ENCODE peak calls at places on chromosomes 6 and 20, in six cellular contexts. D is endodermal cell; P is psoas muscle; S is CD8-positive, alpha-beta memory T cell; A is H1; Z is suprapubic skin. U is an unnamed sample.

GRCh38 chr20:19935842-19936241 is 81.3 kb upstream of the NAA20 start:
- DNase-seq in S (no peak), D (no peak), Z (no peak), A (no peak), P (no peak), U (no peak)

GRCh38 chr6:42403415-42403814 is 48.3 kb downstream of the TRERF1 start:
- DNase-seq in Z (no peak), S (no peak), A (no peak), P (no peak), D (no peak), U (no peak)

GRCh38 chr6:161545741-161546140 is 271.9 kb upstream of the AGPAT4 start:
- DNase-seq in A (no peak), Z (no peak), D (no peak), S (no peak), P (no peak), U (no peak)

GRCh38 chr6:50586074-50586473 is 127.3 kb upstream of the TFAP2D start:
- DNase-seq in S (no peak), A (no peak), D (no peak), P (no peak), Z (no peak), U (no peak)

GRCh38 chr6:16205377-16206144 is 32.8 kb upstream of the GMPR start:
- DNase-seq in D (no peak), Z (no peak), P (no peak), A (no peak), S (no peak), U (no peak)

GRCh38 chr6:135627092-135627715 is 129.7 kb upstream of the AHI1 start:
- DNase-seq in P (no peak), A (no peak), D (no peak), Z (no peak), S (no peak), U (no peak)

GRCh38 chr6:134622382-134623173 is 304.7 kb upstream of the SGK1 start:
- DNase-seq in S (no peak), Z (no peak), D (no peak), P (no peak), A (no peak), U (no peak)

GRCh38 chr20:9068896-9069663 is at the start of gene PLCB4:
- DNase-seq in P (peak; percentile 56), D (peak; percentile 79), Z (peak; percentile 85), S (no peak), A (peak; percentile 71), U (peak; percentile 19)

GRCh38 chr6:91633374-91634184 is 1046.7 kb upstream of the MAP3K7 start:
- DNase-seq in D (no peak), Z (no peak), A (no peak), P (no peak), S (no peak), U (no peak)

GRCh38 chr6:165678429-165678828 is 15.4 kb upstream of the PDE10A start:
- DNase-seq in P (no peak), A (no peak), Z (no peak), S (no peak), D (no peak), U (no peak)

GRCh38 chr6:82589509-82590206 is 226.0 kb downstream of the TPBG start:
- DNase-seq in A (peak; percentile 52), D (peak; percentile 75), P (no peak), S (no peak), Z (no peak), U (no peak)

GRCh38 chr6:10415593-10416480 is 963 bp upstream of the TFAP2A start:
- DNase-seq in A (no peak), P (no peak), D (no peak), S (no peak), Z (no peak), U (no peak)

GRCh38 chr6:43990627-43991619 is 136.3 kb downstream of the MRPL14 start:
- DNase-seq in Z (no peak), D (no peak), S (no peak), P (no peak), A (no peak), U (no peak)

GRCh38 chr20:43904778-43905177 is 9.9 kb upstream of the TOX2 start:
- DNase-seq in A (no peak), D (no peak), S (no peak), Z (no peak), P (no peak), U (no peak)

GRCh38 chr6:85404497-85405174 is 45.2 kb upstream of the NT5E start:
- DNase-seq in Z (no peak), A (no peak), P (no peak), D (no peak), S (no peak), U (no peak)

GRCh38 chr20:37596890-37597539 is 69.3 kb upstream of the BLCAP start:
- DNase-seq in A (no peak), S (no peak), D (no peak), Z (no peak), P (no peak), U (no peak)

GRCh38 chr6:74631558-74631957 is 574.3 kb downstream of the COL12A1 start:
- DNase-seq in D (no peak), A (no peak), P (no peak), S (no peak), Z (no peak), U (no peak)

GRCh38 chr6:6806793-6807518 is 218.4 kb downstream of the LY86 start:
- DNase-seq in Z (no peak), P (no peak), A (no peak), D (peak; percentile 21), S (no peak), U (no peak)

GRCh38 chr20:57260959-57261357 is 5.5 kb downstream of the BMP7 start:
- DNase-seq in Z (no peak), D (no peak), P (no peak), S (no peak), A (no peak), U (no peak)

GRCh38 chr6:151451950-151452749 is at the start of gene RMND1:
- DNase-seq in Z (peak; percentile 100), A (peak; percentile 98), D (peak; percentile 100), S (peak; percentile 99), P (peak; percentile 100), U (peak; percentile 99)

GRCh38 chr6:5956939-5957338 is 49.8 kb downstream of the NRN1 start:
- DNase-seq in S (no peak), D (peak; percentile 61), P (no peak), Z (no peak), A (no peak), U (no peak)

GRCh38 chr6:37679539-37680476 is 17.9 kb downstream of the MDGA1 start:
- DNase-seq in Z (no peak), A (no peak), D (peak; percentile 78), P (no peak), S (no peak), U (no peak)

GRCh38 chr20:21156266-21156665 is 30.4 kb downstream of the KIZ start:
- DNase-seq in D (no peak), Z (no peak), S (no peak), A (no peak), P (no peak), U (no peak)

GRCh38 chr6:167849846-167850459 is 23.2 kb downstream of the AFDN start:
- DNase-seq in D (peak; percentile 67), S (no peak), P (no peak), A (no peak), Z (no peak), U (no peak)

GRCh38 chr6:46190889-46191288 is 20.1 kb upstream of the ENPP5 start:
- DNase-seq in A (no peak), Z (no peak), S (no peak), D (no peak), P (no peak), U (no peak)

GRCh38 chr6:127590344-127590743 is 13.4 kb downstream of the C6orf58 start:
- DNase-seq in S (no peak), Z (no peak), A (no peak), D (no peak), P (no peak), U (no peak)

GRCh38 chr20:50425076-50425475 is 85.1 kb upstream of the PTPN1 start:
- DNase-seq in S (no peak), P (peak; percentile 76), A (no peak), Z (no peak), D (peak; percentile 62), U (no peak)

GRCh38 chr6:52647199-52647598 is 23.7 kb upstream of the TMEM14A start:
- DNase-seq in S (no peak), Z (no peak), D (no peak), P (no peak), A (no peak), U (no peak)

GRCh38 chr20:7379621-7380220 is 560.5 kb downstream of the HAO1 start:
- DNase-seq in A (no peak), S (no peak), Z (no peak), P (no peak), D (no peak), U (no peak)

GRCh38 chr6:107977283-107977682 is 19.3 kb upstream of the SEC63 start:
- DNase-seq in A (no peak), P (no peak), S (no peak), D (no peak), Z (no peak), U (no peak)

GRCh38 chr6:143823463-143824006 is 19.6 kb upstream of the LTV1 start:
- DNase-seq in A (no peak), D (no peak), Z (no peak), P (no peak), S (no peak), U (no peak)

DNA sequence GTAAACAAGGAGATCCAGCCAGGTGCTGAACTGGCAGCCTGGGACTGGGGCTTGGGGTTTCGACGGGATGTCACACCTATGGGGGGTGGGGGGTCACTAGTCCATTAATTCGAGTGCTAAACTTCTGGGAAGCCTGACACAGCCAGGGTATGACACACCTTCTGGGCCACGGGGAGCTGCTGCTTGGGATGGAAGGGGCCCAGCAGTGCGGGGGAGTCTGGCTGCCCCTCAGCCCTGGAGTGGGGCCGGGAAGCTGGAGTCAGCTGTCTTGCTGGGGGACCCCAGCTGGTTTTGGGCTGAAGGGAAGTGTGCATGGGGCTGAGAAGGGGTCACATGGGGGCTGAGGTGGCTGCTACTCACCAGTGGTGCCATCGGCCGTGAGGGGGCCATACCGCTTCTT is 27.5 kb downstream of the TNXB start:
- DNase-seq in S (no peak), Z (no peak), A (no peak), P (peak; percentile 57), D (no peak), U (no peak)
- H3K27ac ChIP-seq in S (no peak overlapping the region), Z (peak overlapping the region; percentile 78), A (no peak overlapping the region), P (peak overlapping the region; percentile 23), D (no peak overlapping the region), U (no peak overlapping the region)

GRCh38 chr6:87330961-87331360 is 1.9 kb upstream of the GJB7 start:
- DNase-seq in S (no peak), Z (no peak), P (no peak), A (no peak), D (no peak), U (no peak)
- H3K27ac ChIP-seq in S (no peak overlapping the region), Z (no peak overlapping the region), P (no peak overlapping the region), A (no peak overlapping the region), D (no peak overlapping the region), U (no peak overlapping the region)

GRCh38 chr6:158413028-158413427 is 100.8 kb downstream of the TULP4 start:
- DNase-seq in A (no peak), D (no peak), P (no peak), Z (no peak), S (no peak), U (no peak)
- H3K27ac ChIP-seq in A (no peak overlapping the region), D (no peak overlapping the region), P (no peak overlapping the region), Z (no peak overlapping the region), S (no peak overlapping the region), U (no peak overlapping the region)

DNA sequence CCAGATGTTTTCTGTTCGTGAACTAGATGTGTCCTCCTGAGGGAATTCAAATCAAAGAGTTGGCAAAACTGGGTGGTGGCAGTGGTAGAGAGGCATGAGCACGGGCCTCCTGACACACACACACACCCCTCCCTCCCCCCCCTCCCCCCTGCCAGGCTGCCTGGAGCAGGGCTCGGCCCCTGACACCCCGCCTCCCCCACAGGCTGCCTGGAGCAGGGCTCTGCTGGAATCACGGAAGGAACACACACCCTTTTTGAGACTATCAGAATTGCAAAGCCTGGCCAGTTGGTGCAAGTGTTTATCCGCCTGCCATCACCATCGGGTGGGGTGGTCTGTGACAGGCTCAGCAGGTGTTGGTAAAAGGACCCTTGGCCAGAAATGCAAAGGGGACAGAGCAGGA is 59.0 kb downstream of the FAM120B start:
- DNase-seq in P (no peak), A (no peak), Z (no peak), S (no peak), D (no peak), U (no peak)
- H3K27ac ChIP-seq in P (no peak overlapping the region), A (no peak overlapping the region), Z (peak overlapping the region; percentile 55), S (no peak overlapping the region), D (no peak overlapping the region), U (no peak overlapping the region)